ENCODE peak calls at places on chromosomes 1 and 21, in five cellular contexts. K is OCI-LY7, N is heart left ventricle, A is astrocyte of the cerebellum, R is right atrium auricular region. W is an unnamed sample.

GRCh38 chr1:94068831-94069648 is 51.9 kb downstream of the ABCA4 start:
- DNase-seq in K (no peak), N (peak), A (no peak), R (no peak), W (no peak)

GRCh38 chr1:64228181-64228957 is 24.9 kb downstream of the UBE2U start:
- DNase-seq in K (no peak), N (no peak), A (peak), R (no peak), W (no peak)

GRCh38 chr1:41767534-41767933 is 151.2 kb downstream of the HIVEP3 start:
- DNase-seq in K (no peak), N (no peak), A (no peak), R (no peak), W (no peak)

GRCh38 chr1:72547412-72547811 is 265.1 kb upstream of the NEGR1 start:
- DNase-seq in K (no peak), N (no peak), A (no peak), R (no peak), W (no peak)

GRCh38 chr1:198680174-198680871 is 41.5 kb downstream of the PTPRC start:
- DNase-seq in K (no peak), N (no peak), A (no peak), R (no peak), W (no peak)

GRCh38 chr1:94579876-94580294 is 38.3 kb upstream of the F3 start:
- DNase-seq in K (no peak), N (no peak), A (peak), R (no peak), W (no peak)

GRCh38 chr21:36917487-36918158 is 48.8 kb downstream of the HLCS start:
- DNase-seq in K (no peak), N (no peak), A (no peak), R (no peak), W (no peak)

GRCh38 chr1:178933709-178934573 is 63.1 kb upstream of the ANGPTL1 start:
- DNase-seq in K (no peak), N (no peak), A (no peak), R (no peak), W (no peak)

GRCh38 chr21:32807717-32808380 is 36.3 kb upstream of the PAXBP1 start:
- DNase-seq in K (no peak), N (no peak), A (peak), R (no peak), W (no peak)

GRCh38 chr1:230772457-230773395 is 25.5 kb downstream of the CAPN9 start:
- DNase-seq in K (peak), N (peak), A (peak), R (peak), W (no peak)

GRCh38 chr1:27941671-27942540 is 7.1 kb downstream of the SMPDL3B start:
- DNase-seq in K (no peak), N (no peak), A (no peak), R (no peak), W (no peak)

GRCh38 chr21:24045775-24046215 is 1561.5 kb downstream of the MRPL39 start:
- DNase-seq in K (no peak), N (peak), A (peak), R (peak), W (peak)

GRCh38 chr1:222068937-222069336 is 327.0 kb upstream of the DUSP10 start:
- DNase-seq in K (no peak), N (no peak), A (no peak), R (no peak), W (no peak)

GRCh38 chr1:61887921-61888564 is 145.8 kb downstream of the PATJ start:
- DNase-seq in K (no peak), N (no peak), A (no peak), R (no peak), W (no peak)

GRCh38 chr1:39282537-39283216 is 78.2 kb downstream of the MACF1 start:
- DNase-seq in K (no peak), N (no peak), A (no peak), R (no peak), W (no peak)

GRCh38 chr1:227901906-227902640 is 45.7 kb downstream of the WNT9A start:
- DNase-seq in K (no peak), N (peak), A (no peak), R (no peak), W (no peak)

GRCh38 chr1:59565611-59566410 is 248.9 kb upstream of the HOOK1 start:
- DNase-seq in K (no peak), N (no peak), A (peak), R (no peak), W (no peak)
- H3K4me3 ChIP-seq in K (no peak), N (no peak), A (no peak), R (no peak), W (no peak)

GRCh38 chr1:52059326-52059725 is 3.2 kb downstream of the BTF3L4 start:
- DNase-seq in K (no peak), N (no peak), A (peak), R (no peak), W (no peak)
- H3K4me3 ChIP-seq in K (no peak), N (no peak), A (no peak), R (no peak), W (no peak)

GRCh38 chr1:25107643-25108010 is 124.7 kb downstream of the SYF2 start:
- DNase-seq in K (no peak), N (no peak), A (no peak), R (no peak), W (no peak)
- H3K4me3 ChIP-seq in K (no peak), N (no peak), A (no peak), R (no peak), W (no peak)

DNA sequence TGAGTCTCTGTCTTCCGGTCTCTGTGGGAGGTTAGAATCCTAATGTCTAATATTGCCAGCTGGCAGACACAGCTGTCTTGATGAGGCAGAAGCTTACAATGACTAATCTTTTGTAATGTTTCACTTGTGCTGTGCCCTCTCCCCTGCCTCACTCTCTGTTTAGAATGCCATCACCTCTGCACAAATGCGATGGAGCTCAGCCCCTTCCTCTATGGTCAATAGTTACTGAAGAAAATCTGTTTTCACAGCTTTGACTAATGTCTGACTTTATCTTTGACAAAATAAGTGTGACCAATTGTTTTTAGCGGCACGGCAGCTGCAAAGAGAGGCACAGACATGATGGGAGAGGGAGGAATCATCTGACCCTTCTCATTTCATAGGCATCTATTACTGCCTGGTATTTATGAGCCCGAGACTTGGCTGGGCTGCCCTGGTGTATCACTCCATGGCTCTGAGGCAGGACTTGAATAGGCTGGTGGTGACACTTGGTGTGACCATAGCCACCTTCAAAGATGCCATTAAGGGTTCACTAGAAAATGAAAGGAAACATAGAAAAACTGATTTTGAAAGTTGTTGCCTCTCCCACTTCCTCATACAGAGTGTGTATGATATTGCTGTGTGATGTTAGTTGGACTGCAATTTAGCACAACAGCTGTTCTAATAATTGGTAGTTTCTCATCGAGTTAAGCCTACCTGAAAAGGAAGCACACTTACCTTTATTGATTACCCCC is 163.2 kb upstream of the NBPF11 start:
- DNase-seq in K (no peak), N (no peak), A (no peak), R (no peak), W (no peak)
- H3K4me3 ChIP-seq in K (no peak), N (no peak), A (no peak), R (no peak), W (no peak)

DNA sequence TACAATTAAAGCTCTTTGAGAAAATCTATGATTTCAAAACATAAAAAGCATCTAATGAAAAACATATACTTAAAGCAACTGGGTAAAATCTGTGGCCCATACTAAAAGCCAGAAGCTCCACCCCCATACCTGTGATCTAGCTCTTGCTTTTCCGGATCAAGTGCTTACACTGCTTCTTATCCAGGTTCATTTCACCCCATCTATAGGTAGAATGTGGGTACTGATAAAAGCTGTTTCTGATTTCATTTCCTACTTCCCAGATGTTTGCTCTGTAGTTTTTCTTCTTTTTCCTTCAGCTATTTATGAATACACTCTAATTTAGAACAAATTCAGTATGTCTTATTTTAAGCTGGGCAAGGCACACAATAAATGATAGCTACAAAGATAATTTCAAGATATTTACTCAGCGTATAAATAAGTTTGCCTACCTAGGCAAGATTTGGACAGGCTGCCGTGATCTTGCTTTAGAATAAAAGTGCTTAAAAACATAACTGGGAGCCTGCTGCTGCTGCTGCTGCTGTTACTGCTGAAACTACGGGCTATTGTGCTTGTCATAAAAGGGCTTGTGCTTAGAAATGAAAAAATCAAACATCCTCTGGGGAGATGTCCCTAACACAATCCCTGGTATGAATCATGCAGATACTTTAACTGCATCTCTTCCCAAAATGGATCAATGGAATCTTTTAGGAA is 2.1 kb downstream of the SIPA1L2 start:
- DNase-seq in K (peak), N (no peak), A (peak), R (no peak), W (peak)
- H3K4me3 ChIP-seq in K (peak), N (peak), A (peak), R (peak), W (no peak)